ENCODE peak calls at places on chromosomes 11 and 22, in five cellular contexts. Z, R, F, W and K are unnamed samples.

GRCh38 chr11:65436412-65437032 is 13.9 kb downstream of the NEAT1 start:
- DNase-seq in Z (no peak), R (no peak), F (peak; percentile 36), W (peak; percentile 62), K (no peak)

GRCh38 chr11:86548278-86548917 is 124.0 kb downstream of the ME3 start:
- DNase-seq in Z (no peak), R (no peak), F (no peak), W (no peak), K (no peak)

GRCh38 chr22:41256898-41257260 is 16.1 kb upstream of the CHADL start:
- DNase-seq in Z (no peak), R (no peak), F (no peak), W (no peak), K (no peak)

GRCh38 chr22:27581688-27582087 is 219.9 kb downstream of the MN1 start:
- DNase-seq in Z (peak; percentile 24), R (no peak), F (peak; percentile 80), W (no peak), K (peak; percentile 48)

GRCh38 chr11:27350503-27350902 is 12.5 kb downstream of the CCDC34 start:
- DNase-seq in Z (no peak), R (no peak), F (no peak), W (no peak), K (no peak)

GRCh38 chr11:1219836-1220810 is 2.7 kb upstream of the MUC5B start:
- DNase-seq in Z (peak; percentile 76), R (no peak), F (no peak), W (peak; percentile 44), K (no peak)

GRCh38 chr11:86671386-86672006 is 920 bp downstream of the ME3 start:
- DNase-seq in Z (peak; percentile 79), R (no peak), F (peak; percentile 86), W (peak; percentile 81), K (no peak)

GRCh38 chr11:130606781-130607511 is 158.5 kb downstream of the ADAMTS15 start:
- DNase-seq in Z (no peak), R (no peak), F (peak; percentile 85), W (no peak), K (no peak)

GRCh38 chr22:37431811-37432707 is 4.8 kb upstream of the ELFN2 start:
- DNase-seq in Z (no peak), R (peak; percentile 98), F (no peak), W (no peak), K (peak; percentile 95)

GRCh38 chr11:134537296-134537695 is 125.3 kb upstream of the B3GAT1 start:
- DNase-seq in Z (no peak), R (no peak), F (peak; percentile 45), W (peak; percentile 14), K (no peak)

GRCh38 chr11:43130616-43131015 is 181.2 kb upstream of the API5 start:
- DNase-seq in Z (no peak), R (no peak), F (no peak), W (no peak), K (no peak)
- TF ChIP-seq CTCF in Z (no peak), R (no peak), F (no peak), W (no peak), K (no peak)

DNA sequence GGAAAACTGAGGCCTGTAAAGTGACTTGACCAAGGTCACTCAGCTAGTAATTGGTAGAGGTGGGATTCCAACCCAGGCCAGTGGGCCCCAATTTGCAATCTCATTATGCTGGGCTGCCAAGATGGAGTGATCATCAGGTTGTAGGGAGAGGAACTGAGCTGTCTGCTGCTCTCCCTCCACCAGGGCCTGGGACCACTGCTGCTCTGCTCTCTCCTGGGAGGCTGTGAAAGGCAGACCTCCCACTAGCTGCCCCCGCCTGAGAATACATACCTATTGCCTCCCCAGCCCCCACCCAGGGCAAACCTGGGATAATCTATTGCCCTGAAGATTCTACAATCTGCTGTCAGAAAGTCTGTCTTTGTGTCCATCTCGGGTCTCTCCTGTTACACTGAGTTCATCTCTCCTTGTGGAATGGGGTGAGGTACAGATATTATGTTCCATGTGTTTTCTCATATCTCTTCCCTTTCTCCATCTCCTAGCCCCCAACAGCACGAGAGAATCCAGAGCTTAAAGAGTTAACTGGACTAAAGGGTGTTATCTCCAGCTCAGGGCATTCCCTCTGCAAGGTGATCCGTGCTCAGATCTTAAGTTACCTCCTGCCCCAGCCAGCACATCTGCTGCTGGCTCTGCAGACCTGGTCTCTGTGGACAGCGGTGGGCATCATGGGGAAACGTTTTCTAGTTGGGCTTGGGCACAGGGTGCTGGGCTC is 5.6 kb downstream of the NECTIN1 start:
- DNase-seq in Z (no peak), R (no peak), F (no peak), W (no peak), K (no peak)
- H3K4me3 ChIP-seq in Z (no peak overlapping the region), R (no peak overlapping the region), F (no peak overlapping the region), W (no peak overlapping the region), K (no peak overlapping the region)

GRCh38 chr11:74842967-74843366 is 94.3 kb downstream of the RNF169 start:
- DNase-seq in Z (no peak), R (no peak), F (no peak), W (no peak), K (no peak)
- TF ChIP-seq CTCF in Z (no peak), R (peak; percentile 5), F (no peak), W (no peak), K (no peak)

GRCh38 chr22:25449781-25450317 is 114.6 kb upstream of the GRK3 start:
- DNase-seq in Z (no peak), R (no peak), F (no peak), W (no peak), K (no peak)
- H3K4me3 ChIP-seq in Z (no peak overlapping the region), R (peak overlapping the region; percentile 81), F (peak overlapping the region; percentile 84), W (no peak overlapping the region), K (peak overlapping the region; percentile 82)